ENCODE peak calls at places on chromosomes 1 and 21, in eight cellular contexts. T is epithelial cell of esophagus, Q is Panc1, Y is AG04450, D is stomach, N is cardiac muscle cell, A is A549, S is heart right ventricle. B is an unnamed sample.

GRCh38 chr1:117137281-117137680 is 15.7 kb upstream of the TRIM45 start:
- DNase-seq in T (no peak), Q (no peak), Y (no peak), D (no peak), N (no peak), A (no peak), S (no peak), B (no peak)

GRCh38 chr21:38852278-38852677 is 46.5 kb downstream of the ETS2 start:
- DNase-seq in T (peak; percentile 74), Q (no peak), Y (no peak), D (no peak), N (no peak), A (no peak), S (no peak), B (no peak)

GRCh38 chr1:236823559-236823958 is 28.5 kb downstream of the MTR start:
- DNase-seq in T (no peak), Q (no peak), Y (no peak), D (no peak), N (no peak), A (no peak), S (no peak), B (no peak)

GRCh38 chr21:16535100-16535418 is 805.3 kb downstream of the USP25 start:
- DNase-seq in T (peak; percentile 82), Q (no peak), Y (peak; percentile 52), D (peak; percentile 30), N (no peak), A (peak; percentile 82), S (peak; percentile 68), B (peak; percentile 67)

GRCh38 chr1:244437108-244437507 is 14.6 kb downstream of the ADSS2 start:
- DNase-seq in T (no peak), Q (no peak), Y (no peak), D (no peak), N (no peak), A (no peak), S (no peak), B (no peak)

GRCh38 chr1:214584805-214585766 is 17.9 kb upstream of the CENPF start:
- DNase-seq in T (peak; percentile 74), Q (peak; percentile 62), Y (peak; percentile 26), D (no peak), N (peak; percentile 27), A (peak; percentile 58), S (no peak), B (no peak)

GRCh38 chr1:29531596-29531995 is 295.3 kb downstream of the PTPRU start:
- DNase-seq in T (no peak), Q (no peak), Y (no peak), D (no peak), N (no peak), A (no peak), S (no peak), B (no peak)

GRCh38 chr1:109895720-109896504 is 14.7 kb upstream of the CSF1 start:
- DNase-seq in T (no peak), Q (no peak), Y (no peak), D (no peak), N (no peak), A (no peak), S (peak; percentile 63), B (no peak)

GRCh38 chr21:33551664-33552063 is 8.8 kb downstream of the SON start:
- DNase-seq in T (no peak), Q (no peak), Y (no peak), D (no peak), N (no peak), A (no peak), S (no peak), B (no peak)

GRCh38 chr1:51044834-51045233 is 57.2 kb upstream of the C1orf185 start:
- DNase-seq in T (peak; percentile 6), Q (no peak), Y (no peak), D (no peak), N (no peak), A (no peak), S (no peak), B (no peak)

GRCh38 chr1:185375583-185375982 is 58.5 kb upstream of the IVNS1ABP start:
- DNase-seq in T (peak; percentile 67), Q (no peak), Y (no peak), D (peak; percentile 29), N (no peak), A (no peak), S (no peak), B (no peak)

GRCh38 chr1:194338241-194338948 is 1152.0 kb upstream of the B3GALT2 start:
- DNase-seq in T (peak; percentile 30), Q (no peak), Y (no peak), D (no peak), N (no peak), A (no peak), S (no peak), B (no peak)

GRCh38 chr1:148388260-148389026 is 94.7 kb downstream of the PPIAL4G start:
- DNase-seq in T (peak; percentile 93), Q (peak; percentile 88), Y (peak; percentile 21), D (peak; percentile 82), N (peak; percentile 64), A (peak; percentile 97), S (peak; percentile 81), B (peak; percentile 43)

GRCh38 chr1:196372896-196373536 is 235.2 kb downstream of the KCNT2 start:
- DNase-seq in T (peak; percentile 57), Q (no peak), Y (no peak), D (no peak), N (peak; percentile 36), A (peak; percentile 38), S (no peak), B (no peak)

DNA sequence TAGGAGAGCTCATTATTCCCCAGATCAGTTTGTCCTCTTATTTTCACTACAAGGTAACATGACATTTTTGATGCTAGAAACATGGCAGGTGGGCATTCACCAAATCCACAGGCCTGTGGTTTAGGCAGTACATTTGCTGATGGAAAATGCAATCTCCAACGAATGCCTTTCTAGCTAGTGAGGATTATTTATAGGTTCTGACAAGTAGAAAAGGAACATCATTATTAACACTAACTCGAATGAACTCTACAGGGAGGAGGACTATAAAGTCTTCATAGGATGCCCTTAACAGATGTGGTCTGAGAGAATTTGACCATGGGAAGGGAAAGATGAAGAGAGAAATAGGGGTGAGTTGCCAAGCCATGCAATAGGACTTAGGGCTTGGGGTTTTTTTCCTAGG is 71.5 kb upstream of the BCL10 start:
- DNase-seq in T (no peak), Q (no peak), Y (no peak), D (no peak), N (no peak), A (no peak), S (no peak), B (no peak)
- TF ChIP-seq CTCF in T (no peak), Q (no peak), Y (no peak), D (no peak), N (no peak), A (no peak), S (no peak), B (no peak)

GRCh38 chr1:100893718-100894117 is 924 bp downstream of the EXTL2 start:
- DNase-seq in T (no peak), Q (no peak), Y (no peak), D (no peak), N (no peak), A (no peak), S (no peak), B (no peak)
- H3K4me3 ChIP-seq in T (peak overlapping the region; percentile 92), Q (peak overlapping the region; percentile 85), Y (peak overlapping the region; percentile 85), D (no peak overlapping the region), N (peak overlapping the region; percentile 65), A (peak overlapping the region; percentile 99), S (peak overlapping the region; percentile 86), B (peak overlapping the region; percentile 100)

DNA sequence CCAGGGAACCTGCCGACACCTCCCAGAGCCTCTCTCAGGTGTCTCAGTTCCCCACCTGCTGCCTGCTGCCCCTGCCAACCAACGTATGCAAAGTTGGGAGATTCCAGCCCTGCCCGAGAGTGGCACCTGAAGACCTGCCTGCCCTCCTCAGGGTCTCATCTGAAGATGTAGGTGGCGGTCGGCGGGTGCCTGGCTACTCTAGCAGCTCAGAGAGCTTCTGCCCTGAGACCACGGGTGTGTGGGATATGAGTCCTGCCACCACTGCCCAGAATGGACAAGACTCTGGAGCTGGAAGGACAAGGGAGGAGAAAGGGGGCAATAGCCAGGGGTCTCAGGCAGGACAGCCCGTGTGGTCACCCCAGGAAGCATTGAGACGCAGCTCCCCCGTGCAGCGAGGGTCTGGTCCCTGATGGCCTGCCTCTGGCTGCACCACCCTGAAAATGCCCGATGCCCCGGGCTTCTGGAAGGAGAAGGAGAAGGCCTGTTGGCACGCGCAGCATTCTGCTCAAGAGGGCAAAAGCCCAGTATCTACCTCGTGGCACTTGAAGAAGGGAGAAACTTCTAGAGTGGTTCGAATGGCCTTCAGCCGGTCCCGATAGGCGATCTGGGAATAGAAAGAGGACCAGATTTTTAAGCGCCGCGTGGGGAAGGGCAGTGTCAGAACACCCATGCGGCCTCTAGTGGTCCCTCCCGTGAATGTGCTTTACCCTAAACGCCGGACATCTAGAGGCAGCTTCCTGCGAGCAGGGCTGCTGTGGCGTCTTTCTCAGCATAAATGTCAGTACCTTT is 88.8 kb downstream of the STUM start:
- DNase-seq in T (no peak), Q (no peak), Y (no peak), D (no peak), N (no peak), A (no peak), S (peak; percentile 53), B (no peak)
- TF ChIP-seq CTCF in T (peak; percentile 27), Q (no peak), Y (peak; percentile 65), D (no peak), N (peak; percentile 69), A (no peak), S (peak; percentile 50), B (peak; percentile 61)

DNA sequence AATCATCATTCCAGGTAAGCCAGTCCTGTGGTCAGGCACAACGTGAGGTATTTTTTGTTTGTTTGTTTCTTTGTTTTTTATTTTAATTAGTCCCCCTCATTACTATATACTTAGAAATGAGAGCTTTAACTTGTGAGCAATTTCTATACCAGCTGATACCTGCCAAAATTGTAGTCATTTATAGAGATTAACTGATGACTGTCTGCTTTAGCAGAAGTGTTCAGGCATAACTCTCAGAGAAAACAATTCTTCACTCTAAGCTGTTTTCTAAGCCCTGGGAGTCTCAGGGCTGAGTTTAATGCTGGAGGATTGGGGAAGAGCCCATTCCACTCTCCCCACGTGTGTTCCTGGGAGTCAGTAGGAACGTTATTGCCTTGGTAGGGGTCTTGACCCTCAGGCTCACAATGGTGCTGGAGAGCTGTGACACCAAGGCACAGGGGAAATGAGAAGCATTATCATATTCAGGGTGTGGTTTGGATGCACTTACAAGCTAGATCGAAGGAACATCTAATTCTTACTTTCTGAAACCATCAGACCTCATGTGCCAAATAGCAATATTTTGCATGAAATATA is 168.2 kb downstream of the CLIC6 start:
- DNase-seq in T (peak; percentile 19), Q (no peak), Y (no peak), D (no peak), N (no peak), A (no peak), S (no peak), B (no peak)
- H3K4me3 ChIP-seq in T (no peak overlapping the region), Q (no peak overlapping the region), Y (peak overlapping the region; percentile 20), D (peak overlapping the region; percentile 21), N (no peak overlapping the region), A (peak overlapping the region; percentile 44), S (no peak overlapping the region), B (peak overlapping the region; percentile 20)